ENCODE peak calls at places on chromosome 12, in five cellular contexts. One of them, this sample, is unnamed.

GRCh38 chr12:104377507-104377812 is 73.9 kb downstream of the EID3 start:
- DNase-seq in HFFc6: no peak
- DNase-seq in lower leg skin: no peak
- DNase-seq in keratinocyte: no peak
- DNase-seq in GM10248: no peak
- DNase-seq in this sample: no peak

GRCh38 chr12:54139030-54139429 is 49.8 kb downstream of the SMUG1 start:
- DNase-seq in keratinocyte: no peak
- DNase-seq in GM10248: no peak
- DNase-seq in lower leg skin: no peak
- DNase-seq in HFFc6: no peak
- DNase-seq in this sample: no peak

GRCh38 chr12:113277511-113277910 is 56.2 kb downstream of the TPCN1 start:
- DNase-seq in GM10248: no peak
- DNase-seq in lower leg skin: no peak
- DNase-seq in HFFc6: no peak
- DNase-seq in keratinocyte: no peak
- DNase-seq in this sample: peak; percentile 5

GRCh38 chr12:54591001-54591591 is 2.6 kb upstream of the PPP1R1A start:
- DNase-seq in lower leg skin: no peak
- DNase-seq in HFFc6: peak; percentile 18
- DNase-seq in keratinocyte: no peak
- DNase-seq in GM10248: no peak
- DNase-seq in this sample: no peak

GRCh38 chr12:123895477-123895876 is 77.2 kb downstream of the CCDC92 start:
- DNase-seq in keratinocyte: no peak
- DNase-seq in lower leg skin: no peak
- DNase-seq in HFFc6: no peak
- DNase-seq in GM10248: no peak
- DNase-seq in this sample: no peak

GRCh38 chr12:92524489-92524888 is 178.3 kb upstream of the PLEKHG7 start:
- DNase-seq in HFFc6: no peak
- DNase-seq in GM10248: no peak
- DNase-seq in keratinocyte: no peak
- DNase-seq in lower leg skin: no peak
- DNase-seq in this sample: no peak

GRCh38 chr12:13165578-13166120 is 30.9 kb upstream of the EMP1 start:
- DNase-seq in HFFc6: peak; percentile 43
- DNase-seq in lower leg skin: peak; percentile 94
- DNase-seq in GM10248: no peak
- DNase-seq in keratinocyte: peak; percentile 83
- DNase-seq in this sample: peak; percentile 54

GRCh38 chr12:123232807-123233504 is at the start of the genes MPHOSPH9 and MTRFR:
- DNase-seq in GM10248: peak; percentile 96
- DNase-seq in keratinocyte: peak; percentile 96
- DNase-seq in lower leg skin: peak; percentile 100
- DNase-seq in HFFc6: peak; percentile 100
- DNase-seq in this sample: peak; percentile 99

GRCh38 chr12:47267571-47267970 is 187.8 kb upstream of the AMIGO2 start:
- DNase-seq in HFFc6: peak; percentile 25
- DNase-seq in GM10248: no peak
- DNase-seq in lower leg skin: no peak
- DNase-seq in keratinocyte: peak; percentile 92
- DNase-seq in this sample: no peak

GRCh38 chr12:31833541-31833840 is 104.7 kb upstream of the AMN1 start:
- DNase-seq in GM10248: no peak
- DNase-seq in keratinocyte: no peak
- DNase-seq in HFFc6: no peak
- DNase-seq in lower leg skin: no peak
- DNase-seq in this sample: no peak

GRCh38 chr12:46209914-46210834 is 58.7 kb downstream of the SLC38A1 start:
- DNase-seq in lower leg skin: no peak
- DNase-seq in keratinocyte: peak; percentile 59
- DNase-seq in HFFc6: no peak
- DNase-seq in GM10248: no peak
- DNase-seq in this sample: peak; percentile 41

GRCh38 chr12:113062502-113063395 is 6.2 kb downstream of the DTX1 start:
- DNase-seq in HFFc6: no peak
- DNase-seq in keratinocyte: no peak
- DNase-seq in GM10248: peak; percentile 29
- DNase-seq in lower leg skin: no peak
- DNase-seq in this sample: no peak

GRCh38 chr12:108629824-108630476 is 3.7 kb downstream of the SELPLG start:
- DNase-seq in HFFc6: peak; percentile 85
- DNase-seq in lower leg skin: no peak
- DNase-seq in GM10248: no peak
- DNase-seq in keratinocyte: peak; percentile 66
- DNase-seq in this sample: no peak

GRCh38 chr12:47385587-47385986 is 305.8 kb upstream of the AMIGO2 start:
- DNase-seq in HFFc6: no peak
- DNase-seq in keratinocyte: no peak
- DNase-seq in lower leg skin: no peak
- DNase-seq in GM10248: no peak
- DNase-seq in this sample: no peak

GRCh38 chr12:108563135-108563803 is 873 bp downstream of the ISCU start:
- DNase-seq in lower leg skin: peak; percentile 95
- DNase-seq in keratinocyte: peak; percentile 44
- DNase-seq in GM10248: peak; percentile 75
- DNase-seq in HFFc6: peak; percentile 82
- DNase-seq in this sample: peak; percentile 82

GRCh38 chr12:123398177-123398916 is 14.4 kb downstream of the KMT5A start:
- DNase-seq in HFFc6: no peak
- DNase-seq in lower leg skin: no peak
- DNase-seq in GM10248: no peak
- DNase-seq in keratinocyte: no peak
- DNase-seq in this sample: peak; percentile 61

GRCh38 chr12:129381717-129382116 is 522.1 kb downstream of the TMEM132D start:
- DNase-seq in keratinocyte: no peak
- DNase-seq in GM10248: no peak
- DNase-seq in HFFc6: no peak
- DNase-seq in lower leg skin: no peak
- DNase-seq in this sample: no peak

GRCh38 chr12:125280482-125281377 is 215.5 kb downstream of the AACS start:
- DNase-seq in lower leg skin: peak; percentile 76
- DNase-seq in GM10248: no peak
- DNase-seq in keratinocyte: no peak
- DNase-seq in HFFc6: no peak
- DNase-seq in this sample: no peak

GRCh38 chr12:105882404-105882803 is 256.4 kb downstream of the NUAK1 start:
- DNase-seq in keratinocyte: no peak
- DNase-seq in HFFc6: peak; percentile 44
- DNase-seq in lower leg skin: no peak
- DNase-seq in GM10248: no peak
- DNase-seq in this sample: peak; percentile 33

GRCh38 chr12:76762556-76762955 is 1.4 kb upstream of the ZDHHC17 start:
- DNase-seq in HFFc6: no peak
- DNase-seq in GM10248: no peak
- DNase-seq in keratinocyte: no peak
- DNase-seq in lower leg skin: no peak
- DNase-seq in this sample: no peak

GRCh38 chr12:44829045-44829444 is 47.1 kb downstream of the NELL2 start:
- DNase-seq in HFFc6: no peak
- DNase-seq in keratinocyte: no peak
- DNase-seq in lower leg skin: no peak
- DNase-seq in GM10248: no peak
- DNase-seq in this sample: no peak

GRCh38 chr12:75337905-75338304 is 3.4 kb downstream of the GLIPR1L1 start:
- DNase-seq in lower leg skin: no peak
- DNase-seq in GM10248: peak; percentile 31
- DNase-seq in HFFc6: no peak
- DNase-seq in keratinocyte: no peak
- DNase-seq in this sample: no peak

GRCh38 chr12:57517187-57517586 is 3.1 kb downstream of the DDIT3 start:
- DNase-seq in GM10248: no peak
- DNase-seq in lower leg skin: no peak
- DNase-seq in keratinocyte: no peak
- DNase-seq in HFFc6: peak; percentile 64
- DNase-seq in this sample: no peak

GRCh38 chr12:126952106-126953007 is 1314.6 kb upstream of the TMEM132C start:
- DNase-seq in keratinocyte: no peak
- DNase-seq in GM10248: no peak
- DNase-seq in HFFc6: no peak
- DNase-seq in lower leg skin: no peak
- DNase-seq in this sample: no peak

GRCh38 chr12:14113031-14113430 is 131.6 kb upstream of the GRIN2B start:
- DNase-seq in HFFc6: no peak
- DNase-seq in GM10248: no peak
- DNase-seq in lower leg skin: no peak
- DNase-seq in keratinocyte: no peak
- DNase-seq in this sample: no peak

GRCh38 chr12:53048033-53048779 is 1.7 kb upstream of the TNS2 start:
- DNase-seq in lower leg skin: peak; percentile 92
- DNase-seq in keratinocyte: no peak
- DNase-seq in GM10248: no peak
- DNase-seq in HFFc6: no peak
- DNase-seq in this sample: peak; percentile 81

GRCh38 chr12:124564232-124564958 is 3.0 kb downstream of the NCOR2 start:
- DNase-seq in GM10248: peak; percentile 54
- DNase-seq in keratinocyte: no peak
- DNase-seq in HFFc6: no peak
- DNase-seq in lower leg skin: no peak
- DNase-seq in this sample: no peak

GRCh38 chr12:8780389-8780788 is 42.0 kb upstream of the A2ML1 start:
- DNase-seq in HFFc6: peak; percentile 40
- DNase-seq in lower leg skin: no peak
- DNase-seq in GM10248: no peak
- DNase-seq in keratinocyte: peak; percentile 21
- DNase-seq in this sample: no peak

GRCh38 chr12:132735496-132735895 is 24.9 kb downstream of the PGAM5 start:
- DNase-seq in HFFc6: no peak
- DNase-seq in GM10248: no peak
- DNase-seq in keratinocyte: no peak
- DNase-seq in lower leg skin: no peak
- DNase-seq in this sample: no peak

GRCh38 chr12:12885060-12885792 is 6.1 kb upstream of the GPRC5A start:
- DNase-seq in keratinocyte: no peak
- DNase-seq in lower leg skin: peak; percentile 76
- DNase-seq in GM10248: no peak
- DNase-seq in HFFc6: no peak
- DNase-seq in this sample: no peak

GRCh38 chr12:104520242-104520900 is 63.6 kb downstream of the CHST11 start:
- DNase-seq in keratinocyte: no peak
- DNase-seq in lower leg skin: no peak
- DNase-seq in GM10248: no peak
- DNase-seq in HFFc6: no peak
- DNase-seq in this sample: no peak

GRCh38 chr12:132625731-132626430 is 7.3 kb downstream of the P2RX2 start:
- DNase-seq in keratinocyte: no peak
- DNase-seq in GM10248: no peak
- DNase-seq in HFFc6: no peak
- DNase-seq in lower leg skin: no peak
- DNase-seq in this sample: no peak

GRCh38 chr12:132561784-132562156 is 48.6 kb downstream of the LRCOL1 start:
- DNase-seq in keratinocyte: no peak
- DNase-seq in HFFc6: no peak
- DNase-seq in lower leg skin: no peak
- DNase-seq in GM10248: peak; percentile 56
- DNase-seq in this sample: no peak

GRCh38 chr12:121326996-121327674 is 25.1 kb downstream of the ANAPC5 start:
- DNase-seq in GM10248: no peak
- DNase-seq in HFFc6: no peak
- DNase-seq in lower leg skin: no peak
- DNase-seq in keratinocyte: no peak
- DNase-seq in this sample: no peak

GRCh38 chr12:103852498-103852992 is 11.5 kb upstream of the NT5DC3 start:
- DNase-seq in HFFc6: peak; percentile 27
- DNase-seq in keratinocyte: no peak
- DNase-seq in lower leg skin: no peak
- DNase-seq in GM10248: no peak
- DNase-seq in this sample: no peak

GRCh38 chr12:55745361-55746146 is 2.6 kb downstream of the GDF11 start:
- DNase-seq in keratinocyte: no peak
- DNase-seq in GM10248: no peak
- DNase-seq in lower leg skin: no peak
- DNase-seq in HFFc6: no peak
- DNase-seq in this sample: peak; percentile 28
- TF ChIP-seq CTCF in keratinocyte: no peak
- TF ChIP-seq CTCF in GM10248: no peak
- TF ChIP-seq CTCF in lower leg skin: no peak
- TF ChIP-seq CTCF in HFFc6: no peak
- TF ChIP-seq CTCF in this sample: no peak

GRCh38 chr12:107319536-107320030 is 226.2 kb upstream of the CRY1 start:
- DNase-seq in lower leg skin: peak; percentile 48
- DNase-seq in HFFc6: no peak
- DNase-seq in keratinocyte: no peak
- DNase-seq in GM10248: no peak
- DNase-seq in this sample: no peak
- TF ChIP-seq CTCF in lower leg skin: no peak
- TF ChIP-seq CTCF in HFFc6: no peak
- TF ChIP-seq CTCF in keratinocyte: no peak
- TF ChIP-seq CTCF in GM10248: no peak
- TF ChIP-seq CTCF in this sample: no peak

GRCh38 chr12:43805857-43806736 is at the start of gene TWF1:
- DNase-seq in GM10248: peak; percentile 93
- DNase-seq in lower leg skin: peak; percentile 96
- DNase-seq in keratinocyte: no peak
- DNase-seq in HFFc6: peak; percentile 70
- DNase-seq in this sample: peak; percentile 89
- TF ChIP-seq CTCF in GM10248: no peak
- TF ChIP-seq CTCF in lower leg skin: no peak
- TF ChIP-seq CTCF in keratinocyte: peak; percentile 31
- TF ChIP-seq CTCF in HFFc6: peak; percentile 64
- TF ChIP-seq CTCF in this sample: peak; percentile 46

GRCh38 chr12:55729592-55730446 is 1.0 kb upstream of the CD63 start:
- DNase-seq in lower leg skin: peak; percentile 98
- DNase-seq in keratinocyte: peak; percentile 76
- DNase-seq in HFFc6: peak; percentile 90
- DNase-seq in GM10248: peak; percentile 81
- DNase-seq in this sample: peak; percentile 90
- TF ChIP-seq CTCF in lower leg skin: no peak
- TF ChIP-seq CTCF in keratinocyte: peak; percentile 11
- TF ChIP-seq CTCF in HFFc6: no peak
- TF ChIP-seq CTCF in GM10248: no peak
- TF ChIP-seq CTCF in this sample: no peak

GRCh38 chr12:89708793-89709156 is at the start of gene ATP2B1:
- DNase-seq in lower leg skin: peak; percentile 97
- DNase-seq in HFFc6: peak; percentile 78
- DNase-seq in GM10248: peak; percentile 90
- DNase-seq in keratinocyte: no peak
- DNase-seq in this sample: peak; percentile 89
- TF ChIP-seq CTCF in lower leg skin: no peak
- TF ChIP-seq CTCF in HFFc6: no peak
- TF ChIP-seq CTCF in GM10248: no peak
- TF ChIP-seq CTCF in keratinocyte: no peak
- TF ChIP-seq CTCF in this sample: no peak

GRCh38 chr12:85394809-85395208 is 114.8 kb downstream of the ALX1 start:
- DNase-seq in HFFc6: no peak
- DNase-seq in GM10248: no peak
- DNase-seq in lower leg skin: no peak
- DNase-seq in keratinocyte: no peak
- DNase-seq in this sample: no peak
- TF ChIP-seq CTCF in HFFc6: no peak
- TF ChIP-seq CTCF in GM10248: no peak
- TF ChIP-seq CTCF in lower leg skin: no peak
- TF ChIP-seq CTCF in keratinocyte: no peak
- TF ChIP-seq CTCF in this sample: no peak

GRCh38 chr12:115895247-115895646 is 382.2 kb downstream of the MED13L start:
- DNase-seq in keratinocyte: no peak
- DNase-seq in HFFc6: no peak
- DNase-seq in lower leg skin: peak; percentile 6
- DNase-seq in GM10248: no peak
- DNase-seq in this sample: no peak
- TF ChIP-seq CTCF in keratinocyte: peak; percentile 26
- TF ChIP-seq CTCF in HFFc6: peak; percentile 70
- TF ChIP-seq CTCF in lower leg skin: no peak
- TF ChIP-seq CTCF in GM10248: no peak
- TF ChIP-seq CTCF in this sample: no peak